ENCODE peak calls at places on chromosomes 3 and 15, in six cellular contexts. One of them, this sample, is unnamed.

GRCh38 chr15:85329561-85330421 is 50.6 kb upstream of the AKAP13 start:
- DNase-seq in GM23248: peak
- DNase-seq in H4: peak
- DNase-seq in Calu3: no peak
- DNase-seq in HTR-8/SVneo: no peak
- DNase-seq in psoas muscle: no peak
- DNase-seq in this sample: no peak

GRCh38 chr3:187281191-187281714 is 10.3 kb downstream of the MASP1 start:
- DNase-seq in GM23248: peak
- DNase-seq in H4: peak
- DNase-seq in Calu3: no peak
- DNase-seq in HTR-8/SVneo: no peak
- DNase-seq in psoas muscle: no peak
- DNase-seq in this sample: no peak

GRCh38 chr3:149466192-149466591 is 8.3 kb upstream of the TM4SF4 start:
- DNase-seq in GM23248: peak
- DNase-seq in H4: peak
- DNase-seq in Calu3: no peak
- DNase-seq in HTR-8/SVneo: peak
- DNase-seq in psoas muscle: no peak
- DNase-seq in this sample: no peak

GRCh38 chr15:90903733-90904536 is 833 bp downstream of the MAN2A2 start:
- DNase-seq in GM23248: no peak
- DNase-seq in H4: no peak
- DNase-seq in Calu3: peak
- DNase-seq in HTR-8/SVneo: no peak
- DNase-seq in psoas muscle: peak
- DNase-seq in this sample: no peak

GRCh38 chr3:154081305-154081704 is 39.9 kb upstream of the ARHGEF26 start:
- DNase-seq in GM23248: no peak
- DNase-seq in H4: no peak
- DNase-seq in Calu3: no peak
- DNase-seq in HTR-8/SVneo: no peak
- DNase-seq in psoas muscle: no peak
- DNase-seq in this sample: no peak

GRCh38 chr15:61518191-61518950 is 289.3 kb upstream of the RORA start:
- DNase-seq in GM23248: no peak
- DNase-seq in H4: no peak
- DNase-seq in Calu3: no peak
- DNase-seq in HTR-8/SVneo: no peak
- DNase-seq in psoas muscle: no peak
- DNase-seq in this sample: no peak

GRCh38 chr15:90930861-90931629 is 1.3 kb downstream of the HDDC3 start:
- DNase-seq in GM23248: peak
- DNase-seq in H4: no peak
- DNase-seq in Calu3: no peak
- DNase-seq in HTR-8/SVneo: no peak
- DNase-seq in psoas muscle: peak
- DNase-seq in this sample: peak

GRCh38 chr3:100527347-100527735 is 34.9 kb downstream of the TMEM45A start:
- DNase-seq in GM23248: peak
- DNase-seq in H4: no peak
- DNase-seq in Calu3: no peak
- DNase-seq in HTR-8/SVneo: no peak
- DNase-seq in psoas muscle: no peak
- DNase-seq in this sample: no peak

GRCh38 chr3:5095879-5096278 is 26.2 kb upstream of the ARL8B start:
- DNase-seq in GM23248: peak
- DNase-seq in H4: no peak
- DNase-seq in Calu3: no peak
- DNase-seq in HTR-8/SVneo: no peak
- DNase-seq in psoas muscle: peak
- DNase-seq in this sample: peak

GRCh38 chr3:20147374-20147773 is 38.6 kb downstream of the SGO1 start:
- DNase-seq in GM23248: no peak
- DNase-seq in H4: no peak
- DNase-seq in Calu3: no peak
- DNase-seq in HTR-8/SVneo: no peak
- DNase-seq in psoas muscle: no peak
- DNase-seq in this sample: no peak

GRCh38 chr3:87332789-87333188 is 56.4 kb upstream of the POU1F1 start:
- DNase-seq in GM23248: no peak
- DNase-seq in H4: no peak
- DNase-seq in Calu3: no peak
- DNase-seq in HTR-8/SVneo: no peak
- DNase-seq in psoas muscle: no peak
- DNase-seq in this sample: no peak

GRCh38 chr3:111338059-111338698 is 203.8 kb upstream of the CD96 start:
- DNase-seq in GM23248: peak
- DNase-seq in H4: peak
- DNase-seq in Calu3: peak
- DNase-seq in HTR-8/SVneo: peak
- DNase-seq in psoas muscle: no peak
- DNase-seq in this sample: peak

GRCh38 chr3:128218858-128219257 is 65.6 kb downstream of the EEFSEC start:
- DNase-seq in GM23248: no peak
- DNase-seq in H4: no peak
- DNase-seq in Calu3: no peak
- DNase-seq in HTR-8/SVneo: no peak
- DNase-seq in psoas muscle: no peak
- DNase-seq in this sample: no peak

GRCh38 chr3:72003936-72004335 is 219.0 kb upstream of the PROK2 start:
- DNase-seq in GM23248: no peak
- DNase-seq in H4: no peak
- DNase-seq in Calu3: no peak
- DNase-seq in HTR-8/SVneo: no peak
- DNase-seq in psoas muscle: no peak
- DNase-seq in this sample: no peak

GRCh38 chr3:25904248-25904647 is 114.4 kb downstream of the OXSM start:
- DNase-seq in GM23248: no peak
- DNase-seq in H4: no peak
- DNase-seq in Calu3: peak
- DNase-seq in HTR-8/SVneo: no peak
- DNase-seq in psoas muscle: no peak
- DNase-seq in this sample: no peak

GRCh38 chr15:50906954-50907865 is 1.3 kb upstream of the AP4E1 start:
- DNase-seq in GM23248: peak
- DNase-seq in H4: no peak
- DNase-seq in Calu3: peak
- DNase-seq in HTR-8/SVneo: no peak
- DNase-seq in psoas muscle: no peak
- DNase-seq in this sample: peak

GRCh38 chr15:63018639-63019038 is 23.9 kb upstream of the TPM1 start:
- DNase-seq in GM23248: peak
- DNase-seq in H4: no peak
- DNase-seq in Calu3: no peak
- DNase-seq in HTR-8/SVneo: no peak
- DNase-seq in psoas muscle: no peak
- DNase-seq in this sample: no peak

GRCh38 chr15:69593488-69593887 is 140.9 kb downstream of the RPLP1 start:
- DNase-seq in GM23248: no peak
- DNase-seq in H4: no peak
- DNase-seq in Calu3: no peak
- DNase-seq in HTR-8/SVneo: no peak
- DNase-seq in psoas muscle: no peak
- DNase-seq in this sample: no peak

GRCh38 chr15:52143862-52144261 is 31.3 kb upstream of the BCL2L10 start:
- DNase-seq in GM23248: peak
- DNase-seq in H4: peak
- DNase-seq in Calu3: no peak
- DNase-seq in HTR-8/SVneo: peak
- DNase-seq in psoas muscle: no peak
- DNase-seq in this sample: peak

GRCh38 chr3:72487078-72487765 is 361.0 kb downstream of the SHQ1 start:
- DNase-seq in GM23248: peak
- DNase-seq in H4: peak
- DNase-seq in Calu3: peak
- DNase-seq in HTR-8/SVneo: peak
- DNase-seq in psoas muscle: peak
- DNase-seq in this sample: no peak

GRCh38 chr3:53044371-53045106 is 1.3 kb downstream of the SFMBT1 start:
- DNase-seq in GM23248: peak
- DNase-seq in H4: peak
- DNase-seq in Calu3: peak
- DNase-seq in HTR-8/SVneo: peak
- DNase-seq in psoas muscle: peak
- DNase-seq in this sample: peak

GRCh38 chr15:89068325-89068784 is 19.9 kb upstream of the ABHD2 start:
- DNase-seq in GM23248: peak
- DNase-seq in H4: peak
- DNase-seq in Calu3: peak
- DNase-seq in HTR-8/SVneo: peak
- DNase-seq in psoas muscle: no peak
- DNase-seq in this sample: no peak

GRCh38 chr15:72751751-72752455 is 31.7 kb downstream of the ADPGK start:
- DNase-seq in GM23248: no peak
- DNase-seq in H4: no peak
- DNase-seq in Calu3: no peak
- DNase-seq in HTR-8/SVneo: no peak
- DNase-seq in psoas muscle: no peak
- DNase-seq in this sample: no peak

GRCh38 chr15:80870893-80871292 is 91.7 kb downstream of the CEMIP start:
- DNase-seq in GM23248: peak
- DNase-seq in H4: no peak
- DNase-seq in Calu3: no peak
- DNase-seq in HTR-8/SVneo: no peak
- DNase-seq in psoas muscle: no peak
- DNase-seq in this sample: no peak

GRCh38 chr15:69474846-69475455 is 22.3 kb downstream of the RPLP1 start:
- DNase-seq in GM23248: peak
- DNase-seq in H4: no peak
- DNase-seq in Calu3: peak
- DNase-seq in HTR-8/SVneo: no peak
- DNase-seq in psoas muscle: no peak
- DNase-seq in this sample: peak

GRCh38 chr3:148131990-148132638 is 565.6 kb upstream of the AGTR1 start:
- DNase-seq in GM23248: peak
- DNase-seq in H4: no peak
- DNase-seq in Calu3: no peak
- DNase-seq in HTR-8/SVneo: no peak
- DNase-seq in psoas muscle: no peak
- DNase-seq in this sample: no peak

GRCh38 chr3:141499965-141500364 is 13.1 kb downstream of the RASA2 start:
- DNase-seq in GM23248: no peak
- DNase-seq in H4: no peak
- DNase-seq in Calu3: no peak
- DNase-seq in HTR-8/SVneo: no peak
- DNase-seq in psoas muscle: no peak
- DNase-seq in this sample: no peak

GRCh38 chr3:29171583-29171990 is 109.3 kb upstream of the RBMS3 start:
- DNase-seq in GM23248: no peak
- DNase-seq in H4: peak
- DNase-seq in Calu3: no peak
- DNase-seq in HTR-8/SVneo: no peak
- DNase-seq in psoas muscle: no peak
- DNase-seq in this sample: no peak

GRCh38 chr3:30577788-30578187 is 28.6 kb upstream of the TGFBR2 start:
- DNase-seq in GM23248: peak
- DNase-seq in H4: no peak
- DNase-seq in Calu3: no peak
- DNase-seq in HTR-8/SVneo: no peak
- DNase-seq in psoas muscle: no peak
- DNase-seq in this sample: no peak

GRCh38 chr15:77327168-77327567 is 92.7 kb downstream of the PEAK1 start:
- DNase-seq in GM23248: peak
- DNase-seq in H4: no peak
- DNase-seq in Calu3: no peak
- DNase-seq in HTR-8/SVneo: no peak
- DNase-seq in psoas muscle: no peak
- DNase-seq in this sample: no peak

GRCh38 chr3:54988302-54989022 is 60.6 kb upstream of the LRTM1 start:
- DNase-seq in GM23248: peak
- DNase-seq in H4: no peak
- DNase-seq in Calu3: no peak
- DNase-seq in HTR-8/SVneo: peak
- DNase-seq in psoas muscle: no peak
- DNase-seq in this sample: no peak

GRCh38 chr3:121757087-121757811 is 7.7 kb upstream of the GOLGB1 start:
- DNase-seq in GM23248: no peak
- DNase-seq in H4: no peak
- DNase-seq in Calu3: no peak
- DNase-seq in HTR-8/SVneo: no peak
- DNase-seq in psoas muscle: no peak
- DNase-seq in this sample: no peak

GRCh38 chr3:72001758-72002157 is 216.8 kb upstream of the PROK2 start:
- DNase-seq in GM23248: no peak
- DNase-seq in H4: no peak
- DNase-seq in Calu3: no peak
- DNase-seq in HTR-8/SVneo: no peak
- DNase-seq in psoas muscle: no peak
- DNase-seq in this sample: no peak

GRCh38 chr3:43817825-43818224 is 127.1 kb downstream of the ABHD5 start:
- DNase-seq in GM23248: no peak
- DNase-seq in H4: no peak
- DNase-seq in Calu3: no peak
- DNase-seq in HTR-8/SVneo: no peak
- DNase-seq in psoas muscle: no peak
- DNase-seq in this sample: no peak

GRCh38 chr3:142433110-142433509 is 14.7 kb downstream of the XRN1 start:
- DNase-seq in GM23248: no peak
- DNase-seq in H4: no peak
- DNase-seq in Calu3: no peak
- DNase-seq in HTR-8/SVneo: no peak
- DNase-seq in psoas muscle: no peak
- DNase-seq in this sample: no peak

GRCh38 chr15:65384895-65385867 is 7.4 kb upstream of the IGDCC3 start:
- DNase-seq in GM23248: peak
- DNase-seq in H4: peak
- DNase-seq in Calu3: peak
- DNase-seq in HTR-8/SVneo: peak
- DNase-seq in psoas muscle: peak
- DNase-seq in this sample: peak

GRCh38 chr15:88509321-88509720 is 37.2 kb downstream of the DET1 start:
- DNase-seq in GM23248: no peak
- DNase-seq in H4: no peak
- DNase-seq in Calu3: no peak
- DNase-seq in HTR-8/SVneo: no peak
- DNase-seq in psoas muscle: no peak
- DNase-seq in this sample: no peak

GRCh38 chr15:63246691-63247464 is 30.5 kb upstream of the APH1B start:
- DNase-seq in GM23248: peak
- DNase-seq in H4: peak
- DNase-seq in Calu3: no peak
- DNase-seq in HTR-8/SVneo: no peak
- DNase-seq in psoas muscle: no peak
- DNase-seq in this sample: no peak

GRCh38 chr15:81293728-81294500 is 30.0 kb downstream of the STARD5 start:
- DNase-seq in GM23248: no peak
- DNase-seq in H4: no peak
- DNase-seq in Calu3: no peak
- DNase-seq in HTR-8/SVneo: no peak
- DNase-seq in psoas muscle: no peak
- DNase-seq in this sample: no peak

This sample was measured in dermis microvascular lymphatic vessel endothelial cell.